ENCODE peak calls at places on chromosomes 12 and 14, in ten cellular contexts. F, B, M, R, G, H, P, I, W and Z are unnamed samples.

GRCh38 chr12:86234309-86234708 is 21.9 kb downstream of the MGAT4C start:
- DNase-seq in P (no peak), R (no peak), W (no peak), F (no peak), M (peak), H (no peak), G (no peak), I (no peak), B (no peak), Z (no peak)

GRCh38 chr14:105865904-105866840 is 339.8 kb downstream of the TMEM121 start:
- DNase-seq in M (no peak), W (no peak), F (no peak), I (no peak), R (no peak), B (no peak), H (peak), P (no peak), G (peak), Z (no peak)

GRCh38 chr12:23029185-23029584 is 404.2 kb downstream of the ETNK1 start:
- DNase-seq in B (no peak), W (no peak), M (no peak), F (no peak), G (no peak), R (no peak), P (no peak), H (no peak), I (no peak), Z (no peak)

GRCh38 chr14:37179896-37180502 is 7.6 kb upstream of the SLC25A21 start:
- DNase-seq in B (no peak), I (no peak), P (no peak), H (no peak), M (peak), R (peak), G (no peak), W (no peak), F (peak), Z (no peak)

GRCh38 chr12:25427328-25428249 is 125.5 kb downstream of the LMNTD1 start:
- DNase-seq in R (peak), M (peak), B (no peak), I (no peak), H (no peak), P (no peak), W (no peak), G (no peak), F (no peak), Z (no peak)

GRCh38 chr14:77315115-77315944 is 5.4 kb downstream of the POMT2 start:
- DNase-seq in H (no peak), F (no peak), I (peak), M (no peak), P (no peak), R (no peak), W (no peak), B (no peak), G (no peak), Z (peak)

GRCh38 chr12:78970041-78970440 is 105.5 kb downstream of the SYT1 start:
- DNase-seq in M (peak), R (peak), B (no peak), I (no peak), H (no peak), F (no peak), W (no peak), P (no peak), G (no peak), Z (no peak)

GRCh38 chr14:79842270-79842669 is 369.0 kb downstream of the DIO2 start:
- DNase-seq in H (no peak), M (peak), B (peak), R (peak), I (no peak), W (no peak), P (no peak), F (peak), G (no peak), Z (no peak)

GRCh38 chr12:24109381-24110039 is 160.0 kb upstream of the SOX5 start:
- DNase-seq in P (no peak), R (peak), I (peak), G (no peak), M (peak), W (peak), F (peak), B (no peak), H (no peak), Z (peak)

GRCh38 chr14:51294951-51295350 is 54.9 kb downstream of the TMX1 start:
- DNase-seq in M (no peak), W (no peak), B (no peak), H (no peak), I (no peak), P (no peak), F (peak), R (no peak), G (no peak), Z (no peak)

GRCh38 chr12:115953031-115953430 is 324.5 kb downstream of the MED13L start:
- DNase-seq in B (no peak), M (no peak), H (no peak), R (no peak), I (no peak), F (no peak), P (no peak), G (no peak), W (no peak), Z (no peak)

GRCh38 chr12:6821271-6821673 is 349 bp upstream of the GPR162 start:
- DNase-seq in M (peak), B (peak), I (peak), W (peak), R (peak), G (peak), F (peak), H (peak), P (no peak), Z (peak)

GRCh38 chr14:97218713-97219355 is 421.7 kb downstream of the VRK1 start:
- DNase-seq in F (no peak), W (no peak), R (no peak), M (no peak), G (peak), P (no peak), I (peak), B (no peak), H (no peak), Z (no peak)

GRCh38 chr12:71139153-71139735 is 18.6 kb downstream of the TSPAN8 start:
- DNase-seq in G (no peak), P (no peak), H (no peak), F (no peak), R (no peak), W (no peak), B (no peak), I (no peak), M (no peak), Z (no peak)

GRCh38 chr14:76752744-76753143 is 8.5 kb upstream of the VASH1 start:
- DNase-seq in H (no peak), W (no peak), P (no peak), G (no peak), M (no peak), I (peak), R (no peak), B (no peak), F (no peak), Z (no peak)

GRCh38 chr14:79352026-79352425 is 859.3 kb downstream of the DIO2 start:
- DNase-seq in R (no peak), H (no peak), W (no peak), F (no peak), I (no peak), G (no peak), B (no peak), P (no peak), M (peak), Z (no peak)

GRCh38 chr12:96235497-96235826 is 41.3 kb downstream of the ELK3 start:
- DNase-seq in H (no peak), G (no peak), B (no peak), I (peak), P (no peak), W (no peak), R (no peak), F (no peak), M (no peak), Z (peak)

GRCh38 chr14:22296722-22297121 is 292.3 kb downstream of the DAD1 start:
- DNase-seq in W (no peak), I (no peak), H (no peak), P (no peak), F (peak), M (peak), G (no peak), R (peak), B (peak), Z (no peak)

GRCh38 chr14:31457665-31458659 is 656 bp upstream of the DTD2 start:
- DNase-seq in M (peak), G (no peak), P (no peak), B (no peak), W (no peak), F (peak), I (no peak), H (no peak), R (no peak), Z (peak)

GRCh38 chr12:104494137-104494815 is 37.5 kb downstream of the CHST11 start:
- DNase-seq in P (no peak), G (no peak), I (no peak), W (no peak), R (no peak), M (no peak), B (no peak), F (no peak), H (no peak), Z (no peak)

GRCh38 chr12:10926263-10926662 is 2.8 kb upstream of the PRH2 start:
- DNase-seq in W (no peak), P (no peak), I (no peak), F (no peak), R (no peak), H (no peak), G (no peak), B (no peak), M (no peak), Z (no peak)

GRCh38 chr12:3882896-3883564 is 9.8 kb upstream of the PARP11 start:
- DNase-seq in W (peak), G (no peak), M (peak), I (peak), H (no peak), B (peak), P (no peak), F (peak), R (peak), Z (peak)

GRCh38 chr12:96368233-96368632 is 32.0 kb downstream of the CDK17 start:
- DNase-seq in G (peak), B (no peak), M (no peak), F (peak), P (no peak), W (no peak), I (peak), R (no peak), H (no peak), Z (no peak)

GRCh38 chr12:117874842-117875434 is 93.9 kb downstream of the KSR2 start:
- DNase-seq in W (no peak), G (peak), P (peak), I (peak), M (peak), B (peak), R (peak), H (no peak), F (peak), Z (peak)

GRCh38 chr14:63840981-63841380 is 11.8 kb upstream of the SYNE2 start:
- DNase-seq in H (no peak), F (no peak), R (peak), P (no peak), M (no peak), W (no peak), I (peak), B (no peak), G (no peak), Z (peak)

GRCh38 chr12:17017402-17017801 is 411.4 kb upstream of the LMO3 start:
- DNase-seq in G (no peak), B (no peak), F (no peak), W (peak), I (no peak), P (no peak), H (no peak), M (no peak), R (peak), Z (no peak)

GRCh38 chr12:113604666-113605065 is 133.0 kb upstream of the LHX5 start:
- DNase-seq in R (no peak), H (no peak), W (no peak), M (no peak), I (no peak), F (no peak), G (no peak), B (no peak), P (no peak), Z (no peak)

GRCh38 chr12:59708484-59708883 is 112.7 kb downstream of the SLC16A7 start:
- DNase-seq in R (peak), M (peak), F (peak), B (no peak), W (no peak), I (peak), G (no peak), P (no peak), H (no peak), Z (peak)

GRCh38 chr14:65302571-65303184 is 109.9 kb upstream of the FUT8 start:
- DNase-seq in W (no peak), F (no peak), B (no peak), I (no peak), H (no peak), M (peak), P (peak), R (no peak), G (no peak), Z (peak)

GRCh38 chr12:53750812-53751335 is 905 bp downstream of the CISTR start:
- DNase-seq in B (no peak), P (no peak), R (no peak), I (peak), W (no peak), F (peak), M (no peak), H (no peak), G (peak), Z (peak)